ENCODE peak calls at places on chromosomes 2 and 18, in six cellular contexts. M is suprapubic skin; V is CD4-positive, alpha-beta T cell; K is epithelial cell of esophagus; B is fibroblast of mammary gland; E is D721Med. Z is an unnamed sample.

GRCh38 chr2:54041135-54041534 is 70.3 kb upstream of the PSME4 start:
- DNase-seq in M (no peak), V (no peak), K (peak; percentile 74), B (peak; percentile 78), E (no peak), Z (no peak)

GRCh38 chr2:9107168-9108025 is 99.2 kb upstream of the ASAP2 start:
- DNase-seq in M (peak; percentile 12), V (no peak), K (peak; percentile 57), B (peak; percentile 11), E (no peak), Z (no peak)

GRCh38 chr2:74261204-74261864 is 62.9 kb downstream of the MTHFD2 start:
- DNase-seq in M (no peak), V (no peak), K (peak; percentile 50), B (peak; percentile 20), E (peak; percentile 38), Z (no peak)

GRCh38 chr18:63320690-63321265 is 1.2 kb upstream of the BCL2 start:
- DNase-seq in M (peak; percentile 84), V (peak; percentile 17), K (peak; percentile 33), B (peak; percentile 42), E (no peak), Z (no peak)

GRCh38 chr2:241508510-241509407 is at the start of gene STK25:
- DNase-seq in M (peak; percentile 98), V (peak; percentile 95), K (peak; percentile 99), B (peak; percentile 97), E (peak; percentile 98), Z (peak; percentile 99)

GRCh38 chr18:63162271-63163014 is 157.1 kb downstream of the BCL2 start:
- DNase-seq in M (no peak), V (no peak), K (peak; percentile 20), B (peak; percentile 71), E (no peak), Z (no peak)

GRCh38 chr2:8679827-8680731 is 1.8 kb upstream of the ID2 start:
- DNase-seq in M (no peak), V (no peak), K (peak; percentile 21), B (peak; percentile 70), E (no peak), Z (no peak)

GRCh38 chr2:223621901-223622300 is 19.7 kb upstream of the SCG2 start:
- DNase-seq in M (no peak), V (no peak), K (no peak), B (no peak), E (no peak), Z (no peak)

GRCh38 chr18:79784071-79784913 is 13.4 kb upstream of the KCNG2 start:
- DNase-seq in M (no peak), V (no peak), K (no peak), B (peak; percentile 6), E (no peak), Z (no peak)

GRCh38 chr2:64487256-64488049 is 33.5 kb downstream of the LGALSL start:
- DNase-seq in M (no peak), V (no peak), K (no peak), B (no peak), E (no peak), Z (no peak)

GRCh38 chr2:12684471-12684936 is 32.2 kb upstream of the TRIB2 start:
- DNase-seq in M (no peak), V (no peak), K (peak; percentile 79), B (peak; percentile 56), E (no peak), Z (no peak)

GRCh38 chr2:240481720-240482119 is 46.3 kb downstream of the GPC1 start:
- DNase-seq in M (peak; percentile 61), V (no peak), K (no peak), B (no peak), E (no peak), Z (no peak)

GRCh38 chr18:76678248-76678647 is 144.1 kb upstream of the ZNF236 start:
- DNase-seq in M (no peak), V (no peak), K (no peak), B (no peak), E (no peak), Z (no peak)

GRCh38 chr18:69882965-69883668 is 64.6 kb downstream of the CD226 start:
- DNase-seq in M (no peak), V (no peak), K (no peak), B (peak; percentile 27), E (no peak), Z (no peak)

GRCh38 chr2:80288576-80288975 is 16.0 kb downstream of the LRRTM1 start:
- DNase-seq in M (no peak), V (no peak), K (no peak), B (peak; percentile 4), E (no peak), Z (no peak)

GRCh38 chr2:19711470-19712372 is 190.1 kb downstream of the TTC32 start:
- DNase-seq in M (no peak), V (no peak), K (peak; percentile 97), B (peak; percentile 98), E (no peak), Z (no peak)

GRCh38 chr2:230915297-230915696 is 9.7 kb downstream of the GPR55 start:
- DNase-seq in M (peak; percentile 63), V (no peak), K (no peak), B (no peak), E (no peak), Z (no peak)

GRCh38 chr2:105373895-105374401 is 24.9 kb downstream of the FHL2 start:
- DNase-seq in M (no peak), V (no peak), K (peak; percentile 65), B (no peak), E (no peak), Z (no peak)

GRCh38 chr2:204989877-204990276 is 444.6 kb downstream of the PARD3B start:
- DNase-seq in M (no peak), V (no peak), K (no peak), B (no peak), E (no peak), Z (no peak)

GRCh38 chr2:204984421-204984925 is 439.2 kb downstream of the PARD3B start:
- DNase-seq in M (no peak), V (no peak), K (no peak), B (peak; percentile 8), E (no peak), Z (no peak)

GRCh38 chr2:204986641-204987040 is 441.4 kb downstream of the PARD3B start:
- DNase-seq in M (no peak), V (no peak), K (no peak), B (no peak), E (no peak), Z (no peak)

GRCh38 chr2:204988836-204989235 is 443.6 kb downstream of the PARD3B start:
- DNase-seq in M (no peak), V (no peak), K (no peak), B (no peak), E (no peak), Z (no peak)
- TF ChIP-seq CTCF in M (no peak), V (no peak), K (no peak), B (no peak), E (no peak), Z (no peak)

GRCh38 chr2:120175000-120175581 is 48.1 kb downstream of the TMEM185B start:
- DNase-seq in M (no peak), V (no peak), K (peak; percentile 73), B (peak; percentile 76), E (peak; percentile 48), Z (no peak)

GRCh38 chr2:120176526-120176925 is 46.7 kb downstream of the TMEM185B start:
- DNase-seq in M (no peak), V (no peak), K (no peak), B (no peak), E (no peak), Z (no peak)

GRCh38 chr2:120177973-120178372 is 45.2 kb downstream of the TMEM185B start:
- DNase-seq in M (no peak), V (no peak), K (no peak), B (no peak), E (no peak), Z (no peak)

GRCh38 chr2:120180066-120180465 is 43.1 kb downstream of the TMEM185B start:
- DNase-seq in M (no peak), V (no peak), K (no peak), B (no peak), E (no peak), Z (no peak)

DNA sequence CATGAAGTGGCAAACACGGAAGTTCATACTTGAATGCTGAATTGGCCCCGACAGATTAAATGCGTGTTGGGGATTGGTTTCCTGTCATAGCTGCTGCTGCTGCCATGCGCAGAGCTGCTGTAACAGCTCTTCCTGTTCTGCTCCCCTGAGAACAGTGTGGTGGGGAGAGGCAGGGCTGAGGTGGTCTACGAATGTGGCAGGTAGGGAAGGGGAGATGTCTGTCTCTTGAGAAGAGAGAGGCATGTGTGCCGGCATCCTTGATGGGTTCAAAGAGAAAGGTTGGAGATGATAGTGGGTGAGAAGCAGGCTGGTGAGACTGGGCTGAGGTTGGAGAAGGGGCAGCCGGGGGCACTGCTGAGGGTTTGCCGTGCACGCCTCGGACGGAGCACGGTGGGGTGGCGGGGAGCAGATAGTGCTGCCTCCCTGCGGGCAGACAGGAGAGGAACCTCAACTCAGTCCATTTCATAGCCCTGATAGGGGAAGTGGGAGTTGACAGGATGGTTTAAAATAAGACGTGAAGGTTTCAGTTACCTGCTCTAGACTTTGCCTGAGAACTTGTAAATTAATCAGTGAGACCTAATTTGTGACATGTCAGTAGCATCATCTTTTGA is 46.1 kb downstream of the TMEM185B start:
- DNase-seq in M (no peak), V (peak; percentile 69), K (peak; percentile 94), B (no peak), E (no peak), Z (no peak)
- TF ChIP-seq CTCF in M (peak; percentile 7), V (peak; percentile 61), K (peak; percentile 56), B (no peak), E (no peak), Z (no peak)

GRCh38 chr2:45860136-45861106 is 208.9 kb downstream of the PRKCE start:
- DNase-seq in M (peak; percentile 84), V (no peak), K (no peak), B (peak; percentile 72), E (no peak), Z (no peak)
- TF ChIP-seq CTCF in M (no peak), V (no peak), K (no peak), B (peak; percentile 21), E (no peak), Z (no peak)

GRCh38 chr2:75632813-75633212 is 13.8 kb upstream of the MRPL19 start:
- DNase-seq in M (no peak), V (no peak), K (no peak), B (no peak), E (no peak), Z (no peak)

GRCh38 chr2:75622500-75622899 is 24.1 kb upstream of the MRPL19 start:
- DNase-seq in M (no peak), V (no peak), K (no peak), B (no peak), E (no peak), Z (no peak)

GRCh38 chr2:75622929-75623328 is 23.7 kb upstream of the MRPL19 start:
- DNase-seq in M (no peak), V (no peak), K (no peak), B (no peak), E (no peak), Z (no peak)

GRCh38 chr2:75632091-75632704 is 14.4 kb upstream of the MRPL19 start:
- DNase-seq in M (no peak), V (no peak), K (no peak), B (peak; percentile 82), E (no peak), Z (no peak)

DNA sequence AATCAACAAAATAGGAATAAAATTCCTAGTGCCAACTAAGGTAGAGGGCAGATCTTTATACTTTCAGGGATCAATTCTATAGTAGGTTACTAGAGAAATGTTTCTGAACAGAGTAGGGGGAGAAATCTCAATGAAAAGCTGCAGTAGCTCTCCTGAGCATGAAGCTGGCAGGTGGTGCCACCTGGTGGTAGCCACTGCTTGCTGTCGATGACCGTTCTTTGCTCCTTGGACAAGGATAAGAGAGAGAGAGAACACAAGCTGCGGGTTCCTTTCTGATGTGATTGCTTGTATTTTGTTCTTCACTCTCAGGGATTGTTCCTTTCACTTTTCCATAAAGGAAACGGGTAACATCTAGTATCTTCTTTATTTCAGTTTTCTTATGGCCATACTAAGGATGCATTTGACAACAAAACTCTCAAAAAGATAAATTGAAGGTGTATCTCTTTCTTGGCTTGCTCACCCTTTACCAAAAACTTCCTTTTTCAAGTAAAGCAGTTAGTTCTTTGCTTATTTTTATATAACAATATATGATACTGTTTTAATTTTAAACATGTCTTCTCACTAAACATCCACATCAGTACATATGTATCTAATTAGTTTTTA is 18.6 kb upstream of the MRPL19 start:
- DNase-seq in M (no peak), V (peak; percentile 40), K (peak; percentile 79), B (peak; percentile 79), E (peak; percentile 36), Z (peak; percentile 82)
- TF ChIP-seq CTCF in M (peak; percentile 48), V (peak; percentile 92), K (peak; percentile 99), B (peak; percentile 99), E (peak; percentile 92), Z (peak; percentile 96)

Z was measured in type B pancreatic cell.